ENCODE peak calls at places on chromosome 19, in eight cellular contexts. K is ovary, O is right lobe of liver, A is uterus, Y is heart left ventricle, W is transverse colon, D is left ventricle myocardium inferior, H is GM23338. R is an unnamed sample. For H3K4me1, the result is how much of the 10 kb centered on the place peaks cover.

GRCh38 chr19:51354742-51355148 is 11.4 kb downstream of the ETFB start:
- DNase-seq in K (no peak), A (no peak), H (peak), Y (no peak), W (no peak), O (no peak), D (no peak), R (no peak)

GRCh38 chr19:33804021-33804799 is 7.5 kb downstream of the KCTD15 start:
- DNase-seq in D (peak), A (peak), Y (peak), W (peak), K (peak), O (peak), H (no peak), R (peak)

GRCh38 chr19:49106648-49107135 is 7.5 kb upstream of the LIN7B start:
- DNase-seq in A (no peak), H (peak), D (peak), Y (peak), O (peak), W (peak), K (peak), R (no peak)

GRCh38 chr19:35462476-35462953 is 14.5 kb downstream of the FFAR2 start:
- DNase-seq in H (no peak), O (no peak), A (no peak), Y (no peak), K (no peak), W (peak), D (no peak), R (no peak)

GRCh38 chr19:58519087-58519354 is 589 bp downstream of the ZBTB45 start:
- DNase-seq in K (peak), D (peak), A (peak), Y (peak), O (peak), H (peak), W (peak), R (peak)

GRCh38 chr19:49528211-49528771 is 488 bp downstream of the RCN3 start:
- DNase-seq in Y (no peak), O (no peak), H (peak), D (no peak), W (no peak), A (peak), K (peak), R (no peak)

GRCh38 chr19:55383789-55384575 is at the start of gene TMEM238:
- DNase-seq in O (peak), W (peak), K (peak), D (peak), H (peak), A (peak), Y (peak), R (no peak)

GRCh38 chr19:12939292-12939606 is 840 bp downstream of the CALR start:
- DNase-seq in Y (no peak), H (no peak), A (peak), W (peak), K (peak), D (no peak), O (no peak), R (no peak)

GRCh38 chr19:49581007-49581508 is at the start of gene PRRG2:
- DNase-seq in K (no peak), O (no peak), H (peak), D (no peak), Y (no peak), W (peak), A (peak), R (no peak)

GRCh38 chr19:48739835-48740704 is at the start of gene RASIP1:
- DNase-seq in D (peak), W (no peak), K (no peak), A (no peak), H (no peak), O (peak), Y (peak), R (peak)

GRCh38 chr19:17473041-17473440 is 2.7 kb downstream of the SLC27A1 start:
- DNase-seq in K (no peak), W (no peak), O (no peak), A (no peak), H (no peak), Y (no peak), D (no peak), R (no peak)

GRCh38 chr19:19477705-19478383 is 37.5 kb downstream of the TSSK6 start:
- DNase-seq in A (no peak), O (no peak), K (no peak), H (no peak), D (no peak), W (peak), Y (no peak), R (no peak)

GRCh38 chr19:7917292-7918061 is 2.7 kb upstream of the SNAPC2 start:
- DNase-seq in K (peak), W (peak), D (no peak), H (peak), O (peak), Y (no peak), A (peak), R (no peak)

GRCh38 chr19:46761418-46761831 is 15.2 kb upstream of the STRN4 start:
- DNase-seq in A (no peak), H (no peak), Y (no peak), O (no peak), D (no peak), K (no peak), W (no peak), R (no peak)

GRCh38 chr19:46607441-46607841 is 6.3 kb downstream of the CALM3 start:
- DNase-seq in D (no peak), A (no peak), K (peak), Y (no peak), W (peak), O (no peak), H (no peak), R (peak)

GRCh38 chr19:50926144-50926543 is 14.9 kb upstream of the KLK4 start:
- DNase-seq in Y (no peak), W (no peak), H (no peak), D (no peak), K (no peak), A (no peak), O (no peak), R (no peak)

GRCh38 chr19:46984077-46985010 is 35.3 kb upstream of the NPAS1 start:
- DNase-seq in D (peak), K (no peak), A (peak), W (no peak), O (peak), Y (no peak), H (no peak), R (no peak)

GRCh38 chr19:33374406-33374703 is 846 bp downstream of the CEBPG start:
- DNase-seq in D (no peak), A (peak), K (no peak), W (no peak), Y (no peak), O (peak), H (no peak), R (no peak)

GRCh38 chr19:19079571-19079970 is 15.8 kb downstream of the SLC25A42 start:
- DNase-seq in Y (no peak), O (no peak), H (no peak), W (no peak), A (no peak), D (no peak), K (no peak), R (no peak)

GRCh38 chr19:48750351-48750750 is 2.1 kb downstream of the FUT1 start:
- DNase-seq in H (no peak), O (no peak), Y (no peak), A (no peak), W (no peak), K (no peak), D (no peak), R (no peak)

GRCh38 chr19:6138066-6138465 is 2.6 kb downstream of the ACSBG2 start:
- DNase-seq in A (no peak), W (no peak), O (no peak), Y (no peak), H (no peak), K (no peak), D (no peak), R (no peak)

GRCh38 chr19:43409415-43409814 is 5.3 kb upstream of the TEX101 start:
- DNase-seq in O (no peak), W (no peak), Y (no peak), K (no peak), H (no peak), D (no peak), A (no peak), R (no peak)

GRCh38 chr19:44260695-44261446 is 1.2 kb downstream of the ZNF233 start:
- DNase-seq in O (no peak), H (no peak), D (no peak), W (no peak), Y (no peak), K (no peak), A (no peak), R (no peak)

GRCh38 chr19:43425567-43426392 is 11.1 kb downstream of the TEX101 start:
- DNase-seq in K (no peak), O (peak), H (peak), D (no peak), Y (no peak), A (no peak), W (peak), R (no peak)

GRCh38 chr19:29467824-29468401 is 57.9 kb upstream of the VSTM2B start:
- DNase-seq in H (peak), D (no peak), A (no peak), Y (no peak), K (no peak), O (no peak), W (no peak), R (no peak)

GRCh38 chr19:35767288-35768081 is 7.9 kb upstream of the ARHGAP33 start:
- DNase-seq in W (no peak), D (no peak), H (peak), K (peak), Y (no peak), A (no peak), O (peak), R (no peak)

GRCh38 chr19:18905058-18905456 is 9.1 kb upstream of the CERS1 start:
- DNase-seq in W (no peak), A (no peak), O (no peak), K (no peak), D (no peak), Y (no peak), H (no peak), R (no peak)

DNA sequence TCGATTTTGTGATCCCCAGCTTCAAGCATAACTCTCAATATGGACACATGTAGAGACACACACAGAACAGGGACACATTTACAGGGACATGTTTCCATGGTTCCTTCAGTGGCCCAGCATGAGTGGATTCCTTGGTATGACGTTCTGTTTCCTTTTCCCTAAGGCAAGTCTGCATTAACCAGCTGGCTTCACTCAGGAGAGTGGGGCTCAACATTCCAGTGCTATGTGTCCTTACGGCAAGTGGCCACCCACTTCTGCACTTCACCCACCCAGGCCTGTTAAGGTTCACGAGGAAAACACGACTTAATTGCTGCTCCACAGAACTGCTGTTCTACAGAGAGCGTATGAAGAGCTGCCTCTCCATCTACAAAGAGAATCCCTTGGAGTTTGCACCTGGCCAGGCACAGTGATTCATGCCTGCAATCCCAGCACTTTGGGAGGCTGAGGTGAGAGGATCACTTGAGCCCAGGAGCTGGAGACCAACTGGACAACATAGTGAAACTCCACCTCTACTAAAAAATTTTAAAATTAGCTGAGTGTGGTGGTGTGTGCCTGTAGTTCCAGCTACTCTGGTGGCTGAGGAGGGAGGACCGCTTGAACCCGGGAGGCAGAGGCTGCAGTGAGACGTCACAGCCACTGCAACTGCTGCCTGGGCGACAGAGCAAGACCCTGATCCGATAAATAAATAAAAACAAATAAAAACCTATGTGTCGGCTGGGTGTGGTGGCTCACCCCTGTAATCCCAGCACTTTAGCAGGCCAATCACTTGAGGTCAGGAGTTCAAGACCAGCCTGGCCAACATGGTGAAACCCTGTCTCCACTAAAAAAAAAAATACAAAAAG is 32.5 kb downstream of the BRD4 start:
- DNase-seq in K (no peak), W (no peak), Y (no peak), H (no peak), O (no peak), A (no peak), D (no peak), R (no peak)
- H3K4me1 ChIP-seq in K (half or more), W (half or more), Y (half or more), H (under half), O (under half), A (under half), D (half or more), R (half or more)

GRCh38 chr19:1074512-1075283 is 7.7 kb downstream of the ARHGAP45 start:
- DNase-seq in H (no peak), A (no peak), O (peak), K (peak), D (peak), W (peak), Y (peak), R (peak)

GRCh38 chr19:1079566-1080111 is 12.7 kb downstream of the ARHGAP45 start:
- DNase-seq in W (peak), A (no peak), O (peak), D (no peak), H (peak), Y (no peak), K (no peak), R (no peak)

GRCh38 chr19:1076046-1076386 is 9.0 kb downstream of the ARHGAP45 start:
- DNase-seq in O (no peak), A (no peak), H (no peak), D (no peak), W (no peak), Y (no peak), K (no peak), R (no peak)

GRCh38 chr19:1073956-1074511 is 7.1 kb downstream of the ARHGAP45 start:
- DNase-seq in H (no peak), Y (no peak), A (no peak), D (no peak), K (no peak), W (no peak), O (peak), R (no peak)

GRCh38 chr19:1076951-1077350 is 10.0 kb downstream of the ARHGAP45 start:
- DNase-seq in O (peak), D (peak), H (no peak), A (no peak), W (peak), Y (peak), K (no peak), R (no peak)
- H3K4me3 ChIP-seq in O (no peak), D (peak), H (no peak), A (no peak), W (peak), Y (no peak), K (no peak), R (no peak)

GRCh38 chr19:30969586-30969985 is 379.6 kb downstream of the TSHZ3 start:
- DNase-seq in W (no peak), D (no peak), H (no peak), A (no peak), K (no peak), O (no peak), Y (no peak), R (no peak)

GRCh38 chr19:30968841-30969399 is 380.3 kb downstream of the TSHZ3 start:
- DNase-seq in W (no peak), K (no peak), H (no peak), Y (no peak), D (no peak), O (no peak), A (no peak), R (no peak)

GRCh38 chr19:30968210-30968609 is 381.0 kb downstream of the TSHZ3 start:
- DNase-seq in Y (no peak), A (no peak), O (no peak), H (peak), W (peak), K (no peak), D (no peak), R (no peak)
- TF ChIP-seq CTCF in Y (no peak), A (no peak), O (no peak), H (no peak), W (peak), K (no peak), D (no peak), R (no peak)

GRCh38 chr19:4399871-4400768 is at the start of gene SH3GL1:
- DNase-seq in Y (peak), K (peak), W (peak), A (peak), H (peak), O (peak), D (peak), R (peak)
- H3K4me1 ChIP-seq in Y (under half), K (under half), W (half or more), A (under half), H (under half), O (under half), D (half or more), R (under half)

DNA sequence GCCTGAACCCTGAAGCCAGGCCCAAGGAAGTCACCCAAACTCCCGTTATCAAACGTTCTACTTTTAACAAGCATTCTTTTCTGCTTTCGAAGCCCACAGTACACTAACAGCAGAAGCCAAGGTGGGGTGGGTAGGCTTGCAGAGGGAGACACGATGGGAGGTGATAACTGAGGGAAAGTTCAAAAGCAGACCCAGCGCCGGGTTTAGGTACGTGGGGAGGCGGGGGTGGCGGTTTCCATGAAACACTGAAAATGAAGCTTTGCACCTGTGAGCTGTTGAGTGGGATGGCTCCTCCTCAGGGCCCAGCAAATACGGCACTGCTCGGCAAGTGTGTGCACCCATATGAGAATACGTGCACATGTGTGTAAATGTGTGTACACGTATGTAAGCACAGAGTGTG is 49.8 kb downstream of the KLF2 start:
- DNase-seq in A (no peak), D (no peak), O (no peak), H (no peak), W (no peak), Y (no peak), K (peak), R (no peak)
- H3K4me3 ChIP-seq in A (no peak), D (no peak), O (no peak), H (no peak), W (no peak), Y (no peak), K (no peak), R (no peak)

GRCh38 chr19:11295665-11296245 is at the start of gene TSPAN16:
- DNase-seq in D (no peak), W (no peak), O (peak), Y (no peak), H (no peak), A (no peak), K (no peak), R (no peak)
- TF ChIP-seq CTCF in D (no peak), W (no peak), O (no peak), Y (no peak), H (peak), A (no peak), K (no peak), R (no peak)

GRCh38 chr19:1467228-1467511 is 11.8 kb downstream of the C19orf25 start:
- DNase-seq in W (no peak), Y (peak), K (no peak), D (no peak), A (no peak), H (no peak), O (peak), R (no peak)
- H3K4me1 ChIP-seq in W (half or more), Y (half or more), K (under half), D (half or more), A (half or more), H (under half), O (under half), R (under half)

R was measured in right atrium auricular region.